ENCODE peak calls at places on chromosome 14, in seven cellular contexts. F, X, B, E, W, R and I are unnamed samples.

GRCh38 chr14:38290601-38291190 is 34.8 kb upstream of the CLEC14A start:
- DNase-seq in R (no peak), E (peak; percentile 95), W (peak; percentile 96), X (peak; percentile 79), F (peak; percentile 70), B (no peak), I (peak; percentile 85)

GRCh38 chr14:54221971-54222370 is 174.8 kb upstream of the CDKN3 start:
- DNase-seq in B (no peak), F (no peak), R (no peak), X (no peak), W (no peak), E (no peak), I (no peak)

GRCh38 chr14:72060460-72060859 is 128.2 kb downstream of the RGS6 start:
- DNase-seq in E (no peak), W (no peak), X (no peak), F (no peak), R (no peak), B (no peak), I (no peak)

GRCh38 chr14:61350427-61350826 is 29.0 kb downstream of the PRKCH start:
- DNase-seq in X (no peak), E (no peak), F (no peak), B (no peak), W (no peak), R (no peak), I (no peak)

GRCh38 chr14:101927859-101928258 is 36.5 kb upstream of the DYNC1H1 start:
- DNase-seq in W (peak; percentile 98), X (no peak), B (no peak), F (peak; percentile 95), E (peak; percentile 98), R (no peak), I (peak; percentile 90)

GRCh38 chr14:52003324-52003723 is 14.0 kb downstream of the RTRAF start:
- DNase-seq in X (no peak), R (no peak), B (no peak), W (peak; percentile 88), E (peak; percentile 86), F (no peak), I (peak; percentile 77)

GRCh38 chr14:72617391-72618011 is 276.4 kb downstream of the DPF3 start:
- DNase-seq in W (peak; percentile 14), X (peak; percentile 72), E (no peak), R (no peak), F (no peak), B (no peak), I (peak; percentile 77)

GRCh38 chr14:103597623-103598372 is 31.2 kb upstream of the KLC1 start:
- DNase-seq in E (peak; percentile 88), R (no peak), X (peak; percentile 63), F (peak; percentile 97), W (peak; percentile 83), B (no peak), I (peak; percentile 86)

GRCh38 chr14:92143962-92144361 is 22.2 kb downstream of the CPSF2 start:
- DNase-seq in X (no peak), E (no peak), R (no peak), W (no peak), F (no peak), B (no peak), I (no peak)

GRCh38 chr14:35932659-35933159 is 106.6 kb downstream of the BRMS1L start:
- DNase-seq in F (no peak), R (no peak), B (no peak), X (no peak), E (no peak), W (no peak), I (no peak)

GRCh38 chr14:32366995-32367394 is 37.9 kb downstream of the AKAP6 start:
- DNase-seq in X (no peak), E (no peak), B (peak; percentile 80), F (no peak), W (peak; percentile 55), R (no peak), I (peak; percentile 72)

GRCh38 chr14:72722201-72722785 is 171.6 kb downstream of the DPF3 start:
- DNase-seq in B (no peak), E (no peak), X (no peak), R (no peak), W (peak; percentile 8), F (no peak), I (no peak)

GRCh38 chr14:55373784-55374725 is 37.6 kb downstream of the ATG14 start:
- DNase-seq in R (no peak), E (no peak), W (peak; percentile 22), B (no peak), X (peak; percentile 40), F (no peak), I (peak; percentile 56)

GRCh38 chr14:37945959-37946358 is 261.7 kb upstream of the SSTR1 start:
- DNase-seq in W (no peak), R (no peak), X (no peak), E (no peak), F (no peak), B (no peak), I (no peak)

GRCh38 chr14:71321556-71322315 is 414.5 kb downstream of the PCNX1 start:
- DNase-seq in E (peak; percentile 45), R (no peak), X (peak; percentile 42), F (no peak), W (peak; percentile 60), B (peak; percentile 39), I (peak; percentile 69)

GRCh38 chr14:35944847-35945246 is 118.7 kb downstream of the BRMS1L start:
- DNase-seq in R (no peak), X (peak; percentile 8), W (no peak), E (no peak), B (no peak), F (no peak), I (no peak)

GRCh38 chr14:103763730-103764488 is 48.3 kb downstream of the ZFYVE21 start:
- DNase-seq in R (no peak), X (no peak), B (no peak), W (no peak), E (no peak), F (no peak), I (no peak)

GRCh38 chr14:100067481-100067880 is 2.3 kb downstream of the EVL start:
- DNase-seq in X (no peak), R (no peak), F (no peak), B (no peak), E (no peak), W (no peak), I (no peak)

GRCh38 chr14:22551597-22551982 is 37.4 kb downstream of the DAD1 start:
- DNase-seq in B (no peak), X (no peak), W (no peak), R (no peak), F (no peak), E (no peak), I (no peak)

GRCh38 chr14:67461341-67461985 is 27.1 kb downstream of the TMEM229B start:
- DNase-seq in W (peak; percentile 42), R (no peak), F (no peak), E (no peak), X (no peak), B (no peak), I (no peak)

GRCh38 chr14:31939934-31940333 is 137.2 kb upstream of the ARHGAP5 start:
- DNase-seq in E (no peak), B (no peak), W (no peak), R (no peak), F (no peak), X (no peak), I (no peak)

GRCh38 chr14:89123851-89124250 is 293.2 kb downstream of the FOXN3 start:
- DNase-seq in R (no peak), X (no peak), W (no peak), B (no peak), E (no peak), F (no peak), I (no peak)

GRCh38 chr14:82999802-83000201 is 1466.1 kb upstream of the SEL1L start:
- DNase-seq in W (no peak), X (no peak), E (peak; percentile 14), F (no peak), B (peak; percentile 4), R (no peak), I (no peak)

GRCh38 chr14:20048202-20048601 is 11.6 kb upstream of the OR4L1 start:
- DNase-seq in X (no peak), B (no peak), F (no peak), E (no peak), W (no peak), R (no peak), I (no peak)

GRCh38 chr14:74333909-74334308 is 14.4 kb upstream of the VRTN start:
- DNase-seq in W (peak; percentile 84), B (no peak), X (peak; percentile 32), E (peak; percentile 59), F (peak; percentile 64), R (no peak), I (peak; percentile 87)

GRCh38 chr14:91413547-91414474 is 3.8 kb downstream of the CCDC88C start:
- DNase-seq in R (no peak), W (no peak), E (no peak), F (no peak), X (no peak), B (no peak), I (no peak)

GRCh38 chr14:63632932-63633514 is 8.6 kb downstream of the WDR89 start:
- DNase-seq in B (no peak), X (no peak), R (no peak), F (peak; percentile 47), W (peak; percentile 43), E (peak; percentile 46), I (peak; percentile 23)

GRCh38 chr14:105484069-105484996 is 2.4 kb upstream of the CRIP1 start:
- DNase-seq in X (no peak), W (peak; percentile 19), B (no peak), E (no peak), F (peak; percentile 60), R (no peak), I (no peak)